ENCODE peak calls at places on chromosomes 5 and 9, in six cellular contexts. R, L, N, W, I and U are unnamed samples.

GRCh38 chr9:136081113-136081825 is 13.8 kb downstream of the NACC2 start:
- DNase-seq in W (no peak), N (no peak), I (peak), L (no peak), R (no peak), U (no peak)

GRCh38 chr5:137220523-137220927 is 278.6 kb downstream of the SPOCK1 start:
- DNase-seq in I (peak), R (peak), N (peak), L (peak), W (peak), U (peak)

GRCh38 chr9:127007638-127008037 is 93.1 kb downstream of the RALGPS1 start:
- DNase-seq in L (no peak), R (no peak), N (no peak), I (no peak), W (no peak), U (no peak)

GRCh38 chr5:431711-432050 is 11.3 kb upstream of the EXOC3 start:
- DNase-seq in I (no peak), N (no peak), W (no peak), R (no peak), L (no peak), U (no peak)

GRCh38 chr5:136374003-136374402 is 8.7 kb upstream of the TRPC7 start:
- DNase-seq in N (no peak), I (no peak), R (peak), L (peak), W (peak), U (no peak)

GRCh38 chr5:119257613-119258012 is 98.2 kb upstream of the TNFAIP8 start:
- DNase-seq in I (no peak), N (no peak), W (no peak), R (no peak), L (no peak), U (no peak)

GRCh38 chr5:1948111-1948510 is 65.4 kb upstream of the IRX4 start:
- DNase-seq in W (no peak), I (no peak), N (no peak), L (no peak), R (no peak), U (no peak)

GRCh38 chr9:70389642-70390266 is 24.7 kb downstream of the KLF9 start:
- DNase-seq in N (no peak), L (peak), I (peak), R (no peak), W (peak), U (no peak)

GRCh38 chr9:86405926-86406325 is 51.7 kb upstream of the TUT7 start:
- DNase-seq in I (peak), R (peak), L (peak), N (peak), W (peak), U (peak)

GRCh38 chr5:96657068-96657467 is 5.1 kb upstream of the CAST start:
- DNase-seq in W (peak), L (peak), R (peak), N (peak), I (peak), U (peak)

GRCh38 chr5:7755958-7756357 is 95.0 kb downstream of the CFAP90 start:
- DNase-seq in I (no peak), L (no peak), W (no peak), N (no peak), R (no peak), U (no peak)

GRCh38 chr5:174737335-174737734 is 13.0 kb downstream of the MSX2 start:
- DNase-seq in R (peak), L (peak), I (no peak), W (no peak), N (no peak), U (no peak)

GRCh38 chr9:69931340-69931739 is 110.7 kb downstream of the CFAP95 start:
- DNase-seq in I (peak), L (peak), W (no peak), R (peak), N (no peak), U (no peak)

GRCh38 chr9:882416-882931 is 41.0 kb downstream of the DMRT1 start:
- DNase-seq in N (no peak), R (no peak), I (no peak), W (no peak), L (no peak), U (no peak)

GRCh38 chr9:123448247-123448646 is 92.2 kb downstream of the CRB2 start:
- DNase-seq in N (no peak), I (no peak), L (no peak), R (no peak), W (no peak), U (no peak)

GRCh38 chr9:136825295-136826187 is 16.7 kb upstream of the AJM1 start:
- DNase-seq in N (no peak), L (no peak), I (no peak), R (no peak), W (no peak), U (no peak)

GRCh38 chr5:78597858-78598415 is 50.6 kb downstream of the LHFPL2 start:
- DNase-seq in I (peak), W (peak), R (peak), N (no peak), L (no peak), U (no peak)

GRCh38 chr5:150609843-150610584 is 30.4 kb upstream of the SYNPO start:
- DNase-seq in I (no peak), W (no peak), R (no peak), L (peak), N (no peak), U (no peak)

GRCh38 chr9:94746541-94747505 is 20.3 kb downstream of the AOPEP start:
- DNase-seq in W (no peak), N (no peak), I (no peak), L (no peak), R (no peak), U (no peak)

GRCh38 chr9:120875954-120876841 is 790 bp downstream of the PHF19 start:
- DNase-seq in I (peak), W (peak), N (peak), L (peak), R (peak), U (peak)

GRCh38 chr5:131521252-131521651 is 113.8 kb downstream of the RAPGEF6 start:
- DNase-seq in N (no peak), L (no peak), I (no peak), R (peak), W (peak), U (no peak)

GRCh38 chr5:31664566-31664965 is 25.6 kb downstream of the PDZD2 start:
- DNase-seq in N (peak), R (peak), W (peak), I (peak), L (peak), U (no peak)

GRCh38 chr5:5306696-5307095 is 115.8 kb upstream of the ICE1 start:
- DNase-seq in W (peak), I (peak), N (no peak), R (peak), L (no peak), U (no peak)

GRCh38 chr5:126438267-126438666 is 15.1 kb downstream of the GRAMD2B start:
- DNase-seq in I (no peak), L (no peak), R (no peak), W (no peak), N (no peak), U (no peak)

GRCh38 chr5:95818181-95819147 is 4.1 kb downstream of the GLRX start:
- DNase-seq in I (no peak), R (peak), W (no peak), L (peak), N (no peak), U (no peak)

GRCh38 chr9:31034311-31034710 is 1350.1 kb upstream of the ACO1 start:
- DNase-seq in W (peak), N (no peak), R (no peak), I (peak), L (no peak), U (no peak)

GRCh38 chr5:76041863-76042262 is 41.3 kb upstream of the SV2C start:
- DNase-seq in W (no peak), R (no peak), N (no peak), L (no peak), I (no peak), U (no peak)

GRCh38 chr5:181099453-181100086 is 31.4 kb downstream of the OR2V1 start:
- DNase-seq in W (no peak), R (no peak), I (no peak), L (no peak), N (no peak), U (no peak)

GRCh38 chr5:119353686-119354366 is 2.0 kb upstream of the TNFAIP8 start:
- DNase-seq in I (no peak), R (no peak), W (no peak), L (no peak), N (no peak), U (no peak)

GRCh38 chr9:81499021-81499454 is 190.3 kb downstream of the TLE1 start:
- DNase-seq in W (peak), I (peak), R (peak), L (peak), N (peak), U (no peak)

GRCh38 chr5:172052454-172053236 is 46.2 kb upstream of the FBXW11 start:
- DNase-seq in R (peak), I (peak), N (peak), L (peak), W (peak), U (no peak)

GRCh38 chr5:132099905-132100304 is 26.3 kb downstream of the CSF2 start:
- DNase-seq in L (no peak), R (no peak), I (no peak), W (no peak), N (no peak), U (no peak)

GRCh38 chr5:104170906-104171305 is 608.3 kb upstream of the NUDT12 start:
- DNase-seq in L (no peak), I (peak), R (no peak), W (peak), N (peak), U (no peak)

GRCh38 chr5:116343961-116344360 is 230.7 kb downstream of the SEMA6A start:
- DNase-seq in N (no peak), I (no peak), W (no peak), L (peak), R (no peak), U (no peak)